ENCODE peak calls at places on chromosomes 6 and 20, in five cellular contexts. X, C, S, I and U are unnamed samples.

GRCh38 chr6:54294965-54295532 is 13.2 kb upstream of the TINAG start:
- DNase-seq in S (no peak), X (no peak), I (no peak), C (no peak), U (no peak)

GRCh38 chr6:16140607-16141006 is 11.7 kb downstream of the MYLIP start:
- DNase-seq in X (no peak), S (no peak), I (no peak), C (no peak), U (no peak)

GRCh38 chr20:47139934-47140333 is 216.6 kb downstream of the ZMYND8 start:
- DNase-seq in I (no peak), X (no peak), S (peak), C (no peak), U (no peak)

GRCh38 chr20:1633535-1633934 is 13.7 kb upstream of the SIRPB1 start:
- DNase-seq in X (no peak), C (no peak), I (no peak), S (peak), U (no peak)

GRCh38 chr20:61853073-61854005 is 212.3 kb downstream of the TAF4 start:
- DNase-seq in C (no peak), I (no peak), X (no peak), S (no peak), U (no peak)

GRCh38 chr6:143896096-143896880 is 32.0 kb downstream of the ZC2HC1B start:
- DNase-seq in I (no peak), S (peak), X (no peak), C (no peak), U (no peak)

GRCh38 chr20:8782804-8783203 is 286.1 kb upstream of the PLCB4 start:
- DNase-seq in S (no peak), C (no peak), X (no peak), I (no peak), U (no peak)

GRCh38 chr6:113859349-113860164 is 2.4 kb downstream of the MARCKS start:
- DNase-seq in I (no peak), S (peak), X (peak), C (peak), U (peak)

GRCh38 chr20:24632581-24632980 is 163.2 kb downstream of the SYNDIG1 start:
- DNase-seq in X (no peak), S (no peak), I (no peak), C (no peak), U (no peak)

GRCh38 chr6:166532302-166532701 is 54.2 kb downstream of the RAMACL start:
- DNase-seq in I (no peak), C (no peak), X (no peak), S (no peak), U (no peak)

GRCh38 chr6:156778615-156779205 is 1.5 kb downstream of the ARID1B start:
- DNase-seq in X (peak), C (peak), I (peak), S (peak), U (peak)

GRCh38 chr6:166397849-166398248 is 15.1 kb upstream of the MPC1 start:
- DNase-seq in S (no peak), X (no peak), C (no peak), I (no peak), U (no peak)

GRCh38 chr6:137102851-137103492 is 58.2 kb upstream of the IL20RA start:
- DNase-seq in X (no peak), S (no peak), C (no peak), I (no peak), U (no peak)

GRCh38 chr20:33387177-33387576 is 14.1 kb downstream of the CDK5RAP1 start:
- DNase-seq in X (no peak), C (no peak), S (peak), I (no peak), U (no peak)

GRCh38 chr6:19892250-19892649 is 55.1 kb downstream of the ID4 start:
- DNase-seq in I (no peak), X (no peak), C (no peak), S (peak), U (no peak)

GRCh38 chr20:4041748-4042411 is 26.5 kb upstream of the RNF24 start:
- DNase-seq in X (peak), C (peak), I (no peak), S (peak), U (peak)

GRCh38 chr20:25038103-25038410 is 19.9 kb downstream of the ACSS1 start:
- DNase-seq in C (no peak), S (no peak), I (peak), X (no peak), U (no peak)

GRCh38 chr20:49427751-49428518 is 54.5 kb downstream of the KCNB1 start:
- DNase-seq in S (no peak), X (no peak), I (peak), C (no peak), U (no peak)

GRCh38 chr6:46437671-46438221 is 53.5 kb downstream of the RCAN2 start:
- DNase-seq in S (no peak), X (no peak), I (no peak), C (no peak), U (no peak)

GRCh38 chr6:149823013-149823412 is 41.1 kb downstream of the LRP11 start:
- DNase-seq in S (no peak), C (no peak), X (no peak), I (no peak), U (no peak)

GRCh38 chr6:160299559-160299958 is 40.9 kb upstream of the SLC22A2 start:
- DNase-seq in C (no peak), I (no peak), S (no peak), X (no peak), U (no peak)

GRCh38 chr20:50321797-50322480 is 131.3 kb downstream of the CEBPB start:
- DNase-seq in C (peak), S (no peak), I (no peak), X (peak), U (no peak)

GRCh38 chr6:151502499-151502898 is 8.7 kb downstream of the CCDC170 start:
- DNase-seq in S (no peak), X (no peak), C (no peak), I (no peak), U (no peak)

GRCh38 chr20:40120827-40121226 is 568.2 kb downstream of the MAFB start:
- DNase-seq in C (no peak), I (no peak), S (no peak), X (no peak), U (no peak)
- H3K27ac ChIP-seq in C (no peak), I (no peak), S (no peak), X (no peak), U (no peak)

GRCh38 chr6:111767752-111768430 is 105.4 kb downstream of the FYN start:
- DNase-seq in S (no peak), I (peak), C (no peak), X (no peak), U (no peak)

GRCh38 chr6:111770263-111771083 is 102.8 kb downstream of the FYN start:
- DNase-seq in X (no peak), S (no peak), C (no peak), I (no peak), U (no peak)

GRCh38 chr6:111769365-111770127 is 103.7 kb downstream of the FYN start:
- DNase-seq in S (no peak), I (no peak), X (no peak), C (no peak), U (no peak)

GRCh38 chr6:111766524-111766857 is 106.8 kb downstream of the FYN start:
- DNase-seq in S (no peak), X (no peak), C (no peak), I (no peak), U (no peak)

DNA sequence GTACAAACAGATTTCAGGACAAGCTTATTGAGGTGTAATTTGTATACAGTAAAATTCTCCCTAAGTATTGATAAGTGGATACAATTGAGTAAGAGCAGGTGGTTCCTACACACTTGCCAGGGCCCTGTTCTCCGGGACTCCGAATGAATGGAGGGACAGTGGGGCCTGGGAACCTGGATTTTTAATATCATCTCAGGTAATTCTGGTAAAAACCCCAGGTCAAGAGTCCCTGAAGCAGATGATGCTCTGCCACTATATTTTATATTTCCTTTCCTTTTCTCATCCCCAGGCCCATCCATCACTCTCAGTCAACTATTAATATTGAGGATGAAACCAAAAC is 104.9 kb downstream of the FYN start:
- DNase-seq in C (no peak), X (no peak), S (no peak), I (no peak), U (no peak)
- H3K27ac ChIP-seq in C (no peak), X (no peak), S (no peak), I (no peak), U (no peak)

DNA sequence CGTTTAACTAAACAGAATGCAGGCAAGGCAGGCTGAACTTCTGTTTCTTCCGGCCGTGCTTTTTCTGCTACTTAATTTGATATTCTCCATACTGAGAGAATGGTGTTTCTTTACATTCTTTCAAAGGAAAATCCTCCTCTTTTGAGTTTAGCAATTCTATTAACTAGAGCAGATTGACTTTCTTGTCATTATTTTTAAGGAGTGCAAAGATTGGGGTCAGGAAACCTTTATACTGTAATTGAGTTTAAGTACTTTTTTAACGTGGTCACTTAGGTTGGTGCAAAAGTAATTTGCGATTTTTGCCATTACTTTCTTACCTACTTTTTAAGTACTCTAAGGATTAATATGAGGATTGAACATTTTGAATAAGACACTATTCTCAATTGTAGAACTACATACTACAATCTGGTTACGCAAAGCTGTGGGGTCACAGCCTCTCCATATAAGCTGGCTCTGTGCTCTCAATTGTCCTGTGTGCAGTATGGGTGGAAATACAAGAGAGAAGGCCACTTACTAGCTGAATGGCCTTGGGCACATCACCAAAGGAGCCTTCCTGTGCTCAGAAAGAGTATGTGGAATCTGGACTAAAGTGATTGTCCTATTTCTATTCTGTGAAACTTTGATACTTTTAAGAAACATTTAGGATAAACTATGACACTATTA is 16.7 kb downstream of the HECA start:
- DNase-seq in I (no peak), X (no peak), C (no peak), S (no peak), U (no peak)
- H3K27ac ChIP-seq in I (no peak), X (no peak), C (no peak), S (peak), U (no peak)

DNA sequence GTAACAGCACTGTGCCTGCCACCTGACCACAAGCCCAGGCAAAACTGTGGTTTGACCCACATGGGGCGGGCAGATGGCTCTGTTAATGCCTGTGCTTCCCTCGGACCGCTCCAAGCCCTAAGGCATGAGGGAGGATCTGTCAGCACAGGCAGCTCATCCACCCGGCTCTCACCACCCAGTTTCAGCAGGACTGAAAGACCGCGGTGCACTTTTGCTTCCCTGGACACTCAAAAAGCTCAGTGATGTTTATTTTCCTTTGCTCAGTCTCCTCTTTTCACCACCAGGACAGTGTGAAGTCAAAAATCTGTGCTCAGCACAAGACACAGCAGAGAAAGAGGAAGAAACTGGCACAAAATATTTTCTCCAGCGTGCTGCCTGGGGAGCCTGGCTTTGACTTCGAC is 441.9 kb upstream of the JARID2 start:
- DNase-seq in C (no peak), S (no peak), I (no peak), X (no peak), U (no peak)
- H3K27ac ChIP-seq in C (no peak), S (no peak), I (no peak), X (no peak), U (no peak)

GRCh38 chr6:39389372-39389767 is 66.9 kb upstream of the KCNK16 start:
- DNase-seq in C (no peak), X (no peak), I (no peak), S (peak), U (no peak)

GRCh38 chr6:39393075-39393474 is 70.6 kb upstream of the KCNK16 start:
- DNase-seq in C (no peak), I (no peak), X (no peak), S (no peak), U (no peak)

GRCh38 chr6:39391182-39391581 is 68.7 kb upstream of the KCNK16 start:
- DNase-seq in C (no peak), S (no peak), X (no peak), I (no peak), U (no peak)

GRCh38 chr6:39388526-39389371 is 66.2 kb upstream of the KCNK16 start:
- DNase-seq in I (no peak), S (no peak), X (no peak), C (no peak), U (peak)

DNA sequence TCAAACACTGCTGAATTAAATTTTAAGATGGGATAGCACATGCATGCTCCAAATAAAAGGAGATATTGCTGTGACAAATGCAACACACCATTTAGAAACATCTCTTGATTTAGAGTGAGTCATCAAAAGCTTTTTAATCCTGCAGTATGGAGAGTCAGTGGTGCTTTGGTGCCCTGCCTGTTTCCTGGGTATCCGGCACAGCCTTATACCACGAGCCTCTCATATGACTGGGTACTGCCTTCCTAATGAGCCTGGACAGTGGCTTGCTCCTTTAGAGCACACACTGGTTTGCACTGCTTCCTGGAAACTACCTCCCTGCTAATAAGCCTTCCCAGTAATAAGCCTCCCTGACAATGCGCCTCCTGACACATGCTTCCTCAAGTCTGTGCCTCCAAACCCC is 65.3 kb upstream of the KCNK16 start:
- DNase-seq in S (no peak), X (no peak), C (no peak), I (no peak), U (no peak)
- H3K27ac ChIP-seq in S (no peak), X (no peak), C (no peak), I (no peak), U (no peak)

DNA sequence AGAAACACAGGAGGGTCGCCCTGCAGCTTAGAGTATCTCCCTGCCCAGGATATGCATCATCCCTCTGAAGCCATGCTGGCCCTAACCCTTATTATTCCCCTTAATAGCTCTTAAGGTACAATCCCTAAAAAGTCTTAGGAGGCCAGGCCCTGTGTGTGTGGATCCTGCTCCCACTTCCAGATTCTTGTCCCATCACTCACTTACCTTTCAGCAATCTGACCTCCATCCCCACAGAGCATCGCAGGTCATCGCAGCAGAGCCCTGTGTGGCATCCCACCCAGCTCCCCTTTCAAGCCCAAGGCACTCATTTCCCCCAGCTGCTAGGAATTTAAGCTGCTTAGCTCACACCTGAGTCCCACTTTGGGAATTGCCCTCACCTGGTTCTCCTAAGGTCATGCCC is 223.8 kb upstream of the SMLR1 start:
- DNase-seq in S (no peak), X (no peak), I (no peak), C (no peak), U (no peak)
- H3K27ac ChIP-seq in S (no peak), X (no peak), I (no peak), C (peak), U (no peak)

DNA sequence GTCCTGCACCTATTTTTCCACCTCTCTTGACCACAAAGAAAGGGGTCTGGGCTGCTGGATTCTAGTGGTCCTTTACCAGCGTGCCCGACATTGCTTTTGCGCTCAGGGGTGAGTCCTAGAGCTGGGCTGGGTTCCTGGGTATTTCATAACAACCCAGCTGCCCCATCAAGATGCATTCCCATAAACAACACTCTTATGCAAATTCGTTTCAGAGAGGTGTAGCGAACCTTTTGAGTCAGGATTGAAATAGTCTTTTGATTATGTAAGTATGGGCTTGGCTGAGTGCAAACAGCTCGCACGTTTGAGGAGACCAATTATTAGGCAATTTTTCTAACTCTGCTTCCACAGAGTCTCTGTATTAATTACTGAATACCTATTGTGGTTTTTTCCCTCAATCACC is 13.7 kb downstream of the ACOT13 start:
- DNase-seq in X (no peak), S (no peak), I (no peak), C (no peak), U (no peak)
- H3K27ac ChIP-seq in X (no peak), S (no peak), I (no peak), C (no peak), U (no peak)

GRCh38 chr20:56443654-56444540 is 24.5 kb upstream of the RTF2 start:
- DNase-seq in S (no peak), X (no peak), C (no peak), I (no peak), U (peak)
- H3K27ac ChIP-seq in S (no peak), X (no peak), C (no peak), I (no peak), U (no peak)